ENCODE peak calls at places on chromosomes 2 and 18, in six cellular contexts. One of them, this sample, is unnamed.

GRCh38 chr2:205496777-205497176 is 185.5 kb upstream of the NRP2 start:
- DNase-seq in B cell: no peak
- DNase-seq in CD4-positive, alpha-beta T cell: no peak
- DNase-seq in K562: no peak
- DNase-seq in adrenal gland: no peak
- DNase-seq in AG04450: peak
- DNase-seq in this sample: no peak

GRCh38 chr2:165678882-165679281 is 115.2 kb downstream of the GALNT3 start:
- DNase-seq in B cell: no peak
- DNase-seq in K562: no peak
- DNase-seq in CD4-positive, alpha-beta T cell: no peak
- DNase-seq in adrenal gland: no peak
- DNase-seq in AG04450: no peak
- DNase-seq in this sample: no peak

GRCh38 chr2:31075936-31076590 is 62.2 kb downstream of the GALNT14 start:
- DNase-seq in adrenal gland: no peak
- DNase-seq in CD4-positive, alpha-beta T cell: no peak
- DNase-seq in K562: no peak
- DNase-seq in AG04450: no peak
- DNase-seq in B cell: no peak
- DNase-seq in this sample: no peak

GRCh38 chr2:173697929-173698328 is 267.2 kb downstream of the SP3 start:
- DNase-seq in CD4-positive, alpha-beta T cell: no peak
- DNase-seq in AG04450: no peak
- DNase-seq in B cell: no peak
- DNase-seq in K562: no peak
- DNase-seq in adrenal gland: no peak
- DNase-seq in this sample: no peak

GRCh38 chr18:2572144-2572682 is 856 bp downstream of the NDC80 start:
- DNase-seq in K562: peak
- DNase-seq in B cell: no peak
- DNase-seq in AG04450: no peak
- DNase-seq in CD4-positive, alpha-beta T cell: no peak
- DNase-seq in adrenal gland: no peak
- DNase-seq in this sample: no peak

GRCh38 chr18:10318686-10318960 is 135.8 kb upstream of the APCDD1 start:
- DNase-seq in K562: no peak
- DNase-seq in B cell: no peak
- DNase-seq in AG04450: no peak
- DNase-seq in CD4-positive, alpha-beta T cell: no peak
- DNase-seq in adrenal gland: no peak
- DNase-seq in this sample: no peak

GRCh38 chr2:43754180-43754579 is 19.7 kb upstream of the DYNC2LI1 start:
- DNase-seq in AG04450: no peak
- DNase-seq in K562: no peak
- DNase-seq in CD4-positive, alpha-beta T cell: no peak
- DNase-seq in adrenal gland: no peak
- DNase-seq in B cell: no peak
- DNase-seq in this sample: no peak

GRCh38 chr2:9451231-9451630 is 23.1 kb upstream of the IAH1 start:
- DNase-seq in K562: no peak
- DNase-seq in CD4-positive, alpha-beta T cell: no peak
- DNase-seq in AG04450: no peak
- DNase-seq in B cell: no peak
- DNase-seq in adrenal gland: no peak
- DNase-seq in this sample: no peak

GRCh38 chr2:70440621-70441020 is 113.0 kb downstream of the TGFA start:
- DNase-seq in adrenal gland: no peak
- DNase-seq in CD4-positive, alpha-beta T cell: peak
- DNase-seq in K562: no peak
- DNase-seq in AG04450: no peak
- DNase-seq in B cell: no peak
- DNase-seq in this sample: no peak

GRCh38 chr2:69720922-69721491 is 20.9 kb upstream of the ANXA4 start:
- DNase-seq in AG04450: no peak
- DNase-seq in adrenal gland: no peak
- DNase-seq in CD4-positive, alpha-beta T cell: no peak
- DNase-seq in B cell: no peak
- DNase-seq in K562: no peak
- DNase-seq in this sample: no peak

GRCh38 chr2:23691106-23691470 is 235.8 kb downstream of the ATAD2B start:
- DNase-seq in adrenal gland: no peak
- DNase-seq in K562: no peak
- DNase-seq in AG04450: no peak
- DNase-seq in CD4-positive, alpha-beta T cell: no peak
- DNase-seq in B cell: no peak
- DNase-seq in this sample: no peak

GRCh38 chr2:39739386-39739785 is 39.7 kb downstream of the THUMPD2 start:
- DNase-seq in CD4-positive, alpha-beta T cell: no peak
- DNase-seq in AG04450: no peak
- DNase-seq in K562: no peak
- DNase-seq in adrenal gland: no peak
- DNase-seq in B cell: no peak
- DNase-seq in this sample: no peak

GRCh38 chr2:233419626-233420431 is 65.5 kb downstream of the DGKD start:
- DNase-seq in AG04450: no peak
- DNase-seq in B cell: peak
- DNase-seq in adrenal gland: no peak
- DNase-seq in CD4-positive, alpha-beta T cell: peak
- DNase-seq in K562: no peak
- DNase-seq in this sample: peak

GRCh38 chr18:23523429-23524212 is 20.3 kb downstream of the RMC1 start:
- DNase-seq in AG04450: no peak
- DNase-seq in CD4-positive, alpha-beta T cell: no peak
- DNase-seq in K562: no peak
- DNase-seq in B cell: no peak
- DNase-seq in adrenal gland: no peak
- DNase-seq in this sample: no peak

GRCh38 chr2:45006942-45007287 is 2.3 kb downstream of the SIX2 start:
- DNase-seq in adrenal gland: no peak
- DNase-seq in B cell: no peak
- DNase-seq in AG04450: no peak
- DNase-seq in CD4-positive, alpha-beta T cell: no peak
- DNase-seq in K562: no peak
- DNase-seq in this sample: no peak

GRCh38 chr2:151830966-151831365 is 2.7 kb upstream of the ARL5A start:
- DNase-seq in adrenal gland: no peak
- DNase-seq in CD4-positive, alpha-beta T cell: no peak
- DNase-seq in K562: no peak
- DNase-seq in AG04450: no peak
- DNase-seq in B cell: no peak
- DNase-seq in this sample: no peak

GRCh38 chr2:208062113-208062512 is 36.8 kb upstream of the PLEKHM3 start:
- DNase-seq in AG04450: no peak
- DNase-seq in CD4-positive, alpha-beta T cell: no peak
- DNase-seq in K562: peak
- DNase-seq in adrenal gland: no peak
- DNase-seq in B cell: no peak
- DNase-seq in this sample: no peak

GRCh38 chr2:28944535-28944934 is 36.6 kb upstream of the TOGARAM2 start:
- DNase-seq in AG04450: no peak
- DNase-seq in CD4-positive, alpha-beta T cell: no peak
- DNase-seq in K562: no peak
- DNase-seq in adrenal gland: no peak
- DNase-seq in B cell: no peak
- DNase-seq in this sample: no peak

GRCh38 chr2:193428336-193428818 is 1233.6 kb upstream of the TMEFF2 start:
- DNase-seq in adrenal gland: no peak
- DNase-seq in K562: no peak
- DNase-seq in CD4-positive, alpha-beta T cell: no peak
- DNase-seq in B cell: no peak
- DNase-seq in AG04450: no peak
- DNase-seq in this sample: no peak

GRCh38 chr2:230713331-230714121 is 884 bp downstream of the CAB39 start:
- DNase-seq in adrenal gland: peak
- DNase-seq in AG04450: no peak
- DNase-seq in K562: peak
- DNase-seq in B cell: no peak
- DNase-seq in CD4-positive, alpha-beta T cell: peak
- DNase-seq in this sample: no peak

GRCh38 chr2:59167514-59167913 is 926.4 kb upstream of the FANCL start:
- DNase-seq in CD4-positive, alpha-beta T cell: no peak
- DNase-seq in K562: no peak
- DNase-seq in adrenal gland: no peak
- DNase-seq in AG04450: no peak
- DNase-seq in B cell: no peak
- DNase-seq in this sample: no peak

GRCh38 chr2:113886479-113887383 is 3.2 kb upstream of the ACTR3 start:
- DNase-seq in AG04450: peak
- DNase-seq in adrenal gland: peak
- DNase-seq in B cell: peak
- DNase-seq in K562: peak
- DNase-seq in CD4-positive, alpha-beta T cell: no peak
- DNase-seq in this sample: peak

GRCh38 chr2:219636144-219636915 is 8.9 kb downstream of the SLC4A3 start:
- DNase-seq in CD4-positive, alpha-beta T cell: no peak
- DNase-seq in AG04450: no peak
- DNase-seq in B cell: no peak
- DNase-seq in adrenal gland: no peak
- DNase-seq in K562: no peak
- DNase-seq in this sample: no peak

DNA sequence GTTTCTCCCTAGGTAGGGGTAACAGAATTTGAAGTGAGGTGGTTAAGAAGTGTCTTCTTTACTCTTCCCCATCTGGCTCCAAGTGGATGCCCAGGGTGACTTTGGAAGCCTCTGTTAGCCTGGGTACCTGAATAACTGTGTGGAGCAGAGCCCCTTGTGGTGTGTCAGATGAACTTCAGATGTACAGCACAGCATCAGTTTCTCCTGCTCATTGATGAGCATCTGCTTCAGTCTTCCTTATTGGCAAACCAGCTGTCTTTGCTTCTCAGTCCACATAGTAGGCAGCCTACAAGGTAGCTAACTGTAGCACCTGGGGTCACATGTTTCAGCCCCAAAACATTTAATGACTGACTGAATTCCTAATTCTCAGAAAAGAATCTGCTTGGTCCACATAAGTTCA is 56.2 kb upstream of the ATP8B1 start:
- DNase-seq in CD4-positive, alpha-beta T cell: no peak
- DNase-seq in AG04450: no peak
- DNase-seq in adrenal gland: no peak
- DNase-seq in B cell: no peak
- DNase-seq in K562: peak
- DNase-seq in this sample: no peak
- TF ChIP-seq CTCF in CD4-positive, alpha-beta T cell: no peak
- TF ChIP-seq CTCF in AG04450: peak
- TF ChIP-seq CTCF in adrenal gland: peak
- TF ChIP-seq CTCF in B cell: peak
- TF ChIP-seq CTCF in K562: peak
- TF ChIP-seq CTCF in this sample: peak

GRCh38 chr18:50340078-50340477 is 34.8 kb upstream of the SKA1 start:
- DNase-seq in B cell: no peak
- DNase-seq in CD4-positive, alpha-beta T cell: no peak
- DNase-seq in AG04450: no peak
- DNase-seq in K562: no peak
- DNase-seq in adrenal gland: no peak
- DNase-seq in this sample: no peak

GRCh38 chr18:50341443-50341842 is 33.4 kb upstream of the SKA1 start:
- DNase-seq in B cell: no peak
- DNase-seq in K562: no peak
- DNase-seq in adrenal gland: no peak
- DNase-seq in CD4-positive, alpha-beta T cell: no peak
- DNase-seq in AG04450: no peak
- DNase-seq in this sample: no peak

GRCh38 chr18:50338676-50339075 is 36.2 kb upstream of the SKA1 start:
- DNase-seq in AG04450: no peak
- DNase-seq in B cell: no peak
- DNase-seq in K562: no peak
- DNase-seq in CD4-positive, alpha-beta T cell: no peak
- DNase-seq in adrenal gland: no peak
- DNase-seq in this sample: no peak

GRCh38 chr18:50334546-50335152 is 40.2 kb upstream of the SKA1 start:
- DNase-seq in B cell: peak
- DNase-seq in K562: no peak
- DNase-seq in adrenal gland: no peak
- DNase-seq in AG04450: no peak
- DNase-seq in CD4-positive, alpha-beta T cell: no peak
- DNase-seq in this sample: peak

GRCh38 chr18:50338122-50338521 is 36.7 kb upstream of the SKA1 start:
- DNase-seq in K562: no peak
- DNase-seq in B cell: no peak
- DNase-seq in adrenal gland: no peak
- DNase-seq in AG04450: no peak
- DNase-seq in CD4-positive, alpha-beta T cell: no peak
- DNase-seq in this sample: no peak
- TF ChIP-seq CTCF in K562: no peak
- TF ChIP-seq CTCF in B cell: no peak
- TF ChIP-seq CTCF in adrenal gland: no peak
- TF ChIP-seq CTCF in AG04450: no peak
- TF ChIP-seq CTCF in CD4-positive, alpha-beta T cell: no peak
- TF ChIP-seq CTCF in this sample: no peak

DNA sequence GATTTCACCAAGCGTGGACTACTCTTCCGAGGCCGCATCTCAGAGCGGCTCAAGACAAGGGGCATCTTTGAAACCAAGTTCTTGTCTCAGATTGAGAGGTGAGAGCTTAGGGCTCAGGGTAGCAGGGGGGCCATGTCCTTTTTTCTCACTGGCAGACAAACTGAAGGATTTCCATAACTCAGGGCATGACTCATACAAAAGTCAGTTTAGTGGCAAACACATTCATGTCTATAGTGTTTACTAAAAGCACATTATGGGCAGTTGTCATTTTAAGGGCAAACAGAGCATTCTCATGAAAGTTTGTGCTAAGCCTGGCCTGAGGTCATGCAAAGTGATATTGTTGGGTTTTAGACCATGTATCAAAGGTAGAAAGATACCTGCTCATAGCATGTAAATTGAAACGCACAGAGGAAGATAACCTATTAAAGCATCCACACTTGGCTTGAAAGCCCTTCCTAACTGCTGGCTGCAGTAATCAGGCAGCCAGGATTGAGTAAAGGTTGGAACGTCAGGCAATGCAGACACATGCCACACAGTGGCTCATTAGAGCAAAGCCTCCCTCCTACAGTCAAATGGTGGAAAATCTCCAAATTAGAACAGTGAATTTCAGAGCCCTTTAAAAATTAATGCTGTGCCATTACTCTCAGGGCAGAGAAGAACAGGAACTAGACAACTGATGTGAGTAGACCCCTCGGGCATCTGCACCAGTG is 54.2 kb downstream of the HK2 start:
- DNase-seq in AG04450: no peak
- DNase-seq in adrenal gland: no peak
- DNase-seq in CD4-positive, alpha-beta T cell: no peak
- DNase-seq in K562: no peak
- DNase-seq in B cell: no peak
- DNase-seq in this sample: no peak
- TF ChIP-seq CTCF in AG04450: no peak
- TF ChIP-seq CTCF in adrenal gland: no peak
- TF ChIP-seq CTCF in CD4-positive, alpha-beta T cell: no peak
- TF ChIP-seq CTCF in K562: no peak
- TF ChIP-seq CTCF in B cell: no peak
- TF ChIP-seq CTCF in this sample: no peak

DNA sequence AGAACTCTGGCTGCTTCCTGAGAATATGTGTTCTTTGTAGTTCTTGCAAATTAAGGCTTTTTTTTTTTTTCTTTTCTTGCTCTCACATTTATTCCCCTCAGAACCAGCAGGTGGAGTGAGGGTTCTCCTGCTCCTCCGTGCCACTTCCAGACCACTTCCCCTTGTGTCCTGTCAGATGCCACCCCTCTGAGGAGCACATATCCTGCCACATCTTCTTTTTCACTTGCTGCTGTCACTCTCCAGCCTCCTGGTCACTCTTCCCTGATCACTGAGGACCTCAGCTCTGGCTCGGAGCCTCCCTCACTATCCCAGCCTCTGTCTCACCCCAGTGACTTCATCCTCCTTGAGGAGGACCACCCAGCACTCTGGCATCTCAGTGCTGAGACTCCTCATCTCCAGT is 100.5 kb downstream of the TACR1 start:
- DNase-seq in K562: no peak
- DNase-seq in AG04450: no peak
- DNase-seq in CD4-positive, alpha-beta T cell: no peak
- DNase-seq in adrenal gland: no peak
- DNase-seq in B cell: no peak
- DNase-seq in this sample: no peak
- TF ChIP-seq CTCF in K562: peak
- TF ChIP-seq CTCF in AG04450: peak
- TF ChIP-seq CTCF in CD4-positive, alpha-beta T cell: no peak
- TF ChIP-seq CTCF in adrenal gland: peak
- TF ChIP-seq CTCF in B cell: no peak
- TF ChIP-seq CTCF in this sample: peak